ENCODE peak calls at places on chromosomes 16 and 17, in ten cellular contexts. One of them, this sample, is unnamed.
A peak's percentile ranks its signal among the peaks of the same experiment; 100 is the strongest.

GRCh38 chr17:30235386-30236296 is at the start of gene SLC6A4:
- DNase-seq in cardiac fibroblast: peak; percentile 21
- DNase-seq in esophagus squamous epithelium: no peak
- DNase-seq in dorsolateral prefrontal cortex: no peak
- DNase-seq in sigmoid colon: no peak
- DNase-seq in endodermal cell: peak; percentile 79
- DNase-seq in lower lobe of right lung: peak; percentile 48
- DNase-seq in bronchial epithelial cell: no peak
- DNase-seq in GM12865: no peak
- DNase-seq in stomach: no peak
- DNase-seq in this sample: peak; percentile 45

GRCh38 chr16:3099395-3099731 is 269 bp upstream of the ZSCAN10 start:
- DNase-seq in stomach: no peak
- DNase-seq in endodermal cell: no peak
- DNase-seq in esophagus squamous epithelium: no peak
- DNase-seq in sigmoid colon: no peak
- DNase-seq in dorsolateral prefrontal cortex: no peak
- DNase-seq in GM12865: no peak
- DNase-seq in lower lobe of right lung: no peak
- DNase-seq in cardiac fibroblast: no peak
- DNase-seq in bronchial epithelial cell: no peak
- DNase-seq in this sample: no peak

GRCh38 chr16:11759163-11759834 is 16.6 kb upstream of the TXNDC11 start:
- DNase-seq in esophagus squamous epithelium: no peak
- DNase-seq in stomach: peak; percentile 90
- DNase-seq in sigmoid colon: no peak
- DNase-seq in dorsolateral prefrontal cortex: no peak
- DNase-seq in bronchial epithelial cell: peak; percentile 38
- DNase-seq in endodermal cell: no peak
- DNase-seq in lower lobe of right lung: no peak
- DNase-seq in cardiac fibroblast: no peak
- DNase-seq in GM12865: no peak
- DNase-seq in this sample: no peak

GRCh38 chr17:41975099-41976083 is 8.8 kb downstream of the CNP start:
- DNase-seq in lower lobe of right lung: peak; percentile 10
- DNase-seq in GM12865: no peak
- DNase-seq in esophagus squamous epithelium: no peak
- DNase-seq in endodermal cell: no peak
- DNase-seq in cardiac fibroblast: no peak
- DNase-seq in dorsolateral prefrontal cortex: peak; percentile 87
- DNase-seq in stomach: no peak
- DNase-seq in bronchial epithelial cell: no peak
- DNase-seq in sigmoid colon: no peak
- DNase-seq in this sample: no peak

GRCh38 chr16:48491517-48491916 is 106.3 kb upstream of the SIAH1 start:
- DNase-seq in dorsolateral prefrontal cortex: no peak
- DNase-seq in cardiac fibroblast: peak; percentile 87
- DNase-seq in esophagus squamous epithelium: no peak
- DNase-seq in bronchial epithelial cell: no peak
- DNase-seq in endodermal cell: no peak
- DNase-seq in sigmoid colon: no peak
- DNase-seq in lower lobe of right lung: no peak
- DNase-seq in stomach: no peak
- DNase-seq in GM12865: no peak
- DNase-seq in this sample: no peak

GRCh38 chr16:66578596-66579531 is at the start of gene CMTM2:
- DNase-seq in dorsolateral prefrontal cortex: no peak
- DNase-seq in GM12865: no peak
- DNase-seq in esophagus squamous epithelium: no peak
- DNase-seq in sigmoid colon: no peak
- DNase-seq in stomach: no peak
- DNase-seq in cardiac fibroblast: peak; percentile 8
- DNase-seq in bronchial epithelial cell: no peak
- DNase-seq in endodermal cell: peak; percentile 61
- DNase-seq in lower lobe of right lung: no peak
- DNase-seq in this sample: no peak

GRCh38 chr17:65346166-65346565 is 209.0 kb downstream of the RGS9 start:
- DNase-seq in sigmoid colon: no peak
- DNase-seq in lower lobe of right lung: no peak
- DNase-seq in endodermal cell: no peak
- DNase-seq in GM12865: no peak
- DNase-seq in esophagus squamous epithelium: no peak
- DNase-seq in bronchial epithelial cell: no peak
- DNase-seq in cardiac fibroblast: no peak
- DNase-seq in dorsolateral prefrontal cortex: no peak
- DNase-seq in stomach: no peak
- DNase-seq in this sample: no peak

GRCh38 chr16:4737545-4737944 is 3.2 kb downstream of the DNAAF8 start:
- DNase-seq in endodermal cell: no peak
- DNase-seq in dorsolateral prefrontal cortex: no peak
- DNase-seq in sigmoid colon: no peak
- DNase-seq in lower lobe of right lung: no peak
- DNase-seq in GM12865: no peak
- DNase-seq in esophagus squamous epithelium: no peak
- DNase-seq in bronchial epithelial cell: no peak
- DNase-seq in stomach: no peak
- DNase-seq in cardiac fibroblast: no peak
- DNase-seq in this sample: no peak

GRCh38 chr16:50322333-50322732 is 46.5 kb downstream of the BRD7 start:
- DNase-seq in bronchial epithelial cell: no peak
- DNase-seq in esophagus squamous epithelium: no peak
- DNase-seq in lower lobe of right lung: no peak
- DNase-seq in stomach: no peak
- DNase-seq in sigmoid colon: no peak
- DNase-seq in dorsolateral prefrontal cortex: no peak
- DNase-seq in GM12865: no peak
- DNase-seq in cardiac fibroblast: no peak
- DNase-seq in endodermal cell: no peak
- DNase-seq in this sample: no peak

GRCh38 chr16:50320310-50320709 is 48.5 kb downstream of the BRD7 start:
- DNase-seq in lower lobe of right lung: no peak
- DNase-seq in dorsolateral prefrontal cortex: no peak
- DNase-seq in bronchial epithelial cell: no peak
- DNase-seq in cardiac fibroblast: no peak
- DNase-seq in sigmoid colon: no peak
- DNase-seq in endodermal cell: no peak
- DNase-seq in esophagus squamous epithelium: no peak
- DNase-seq in GM12865: no peak
- DNase-seq in stomach: no peak
- DNase-seq in this sample: no peak

GRCh38 chr16:50324345-50324744 is 44.4 kb downstream of the BRD7 start:
- DNase-seq in dorsolateral prefrontal cortex: no peak
- DNase-seq in sigmoid colon: no peak
- DNase-seq in bronchial epithelial cell: no peak
- DNase-seq in GM12865: no peak
- DNase-seq in stomach: no peak
- DNase-seq in endodermal cell: no peak
- DNase-seq in cardiac fibroblast: no peak
- DNase-seq in lower lobe of right lung: peak; percentile 45
- DNase-seq in esophagus squamous epithelium: no peak
- DNase-seq in this sample: no peak

GRCh38 chr16:50326264-50326663 is 42.5 kb downstream of the BRD7 start:
- DNase-seq in GM12865: no peak
- DNase-seq in endodermal cell: no peak
- DNase-seq in sigmoid colon: no peak
- DNase-seq in esophagus squamous epithelium: no peak
- DNase-seq in stomach: no peak
- DNase-seq in cardiac fibroblast: no peak
- DNase-seq in bronchial epithelial cell: no peak
- DNase-seq in dorsolateral prefrontal cortex: no peak
- DNase-seq in lower lobe of right lung: no peak
- DNase-seq in this sample: no peak

DNA sequence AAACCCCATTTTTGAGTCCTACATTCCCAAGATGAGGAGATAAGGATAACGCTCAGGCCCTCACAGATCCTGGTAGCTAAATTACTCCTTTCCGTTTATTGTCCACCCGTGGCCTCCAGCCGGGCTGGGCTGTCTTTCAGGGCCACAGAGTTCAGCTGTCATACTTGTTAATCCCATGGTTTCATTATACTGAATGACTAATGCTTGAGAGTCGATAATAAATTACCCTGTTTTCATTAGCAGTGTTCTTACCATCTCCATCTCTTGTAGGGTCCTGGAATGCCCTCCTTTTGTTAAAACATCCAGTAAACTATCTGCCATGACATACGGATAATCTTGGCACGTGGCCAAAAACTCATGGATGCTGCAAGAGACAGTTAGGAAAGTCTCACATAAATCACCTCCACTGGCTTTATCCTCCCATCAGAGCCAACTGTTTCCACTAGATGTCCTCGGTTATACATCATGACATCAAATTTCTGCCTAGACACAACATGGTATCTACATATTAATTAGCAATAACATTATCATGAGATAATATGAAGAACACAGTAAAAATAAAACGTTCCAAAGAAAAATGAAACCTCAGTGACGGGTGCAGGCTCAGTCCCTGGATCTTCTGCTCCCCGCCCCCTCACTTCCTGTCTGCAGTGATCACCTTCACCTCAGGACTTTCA is 45.3 kb downstream of the BRD7 start:
- DNase-seq in lower lobe of right lung: no peak
- DNase-seq in GM12865: no peak
- DNase-seq in cardiac fibroblast: peak; percentile 50
- DNase-seq in stomach: no peak
- DNase-seq in endodermal cell: no peak
- DNase-seq in dorsolateral prefrontal cortex: no peak
- DNase-seq in bronchial epithelial cell: peak; percentile 27
- DNase-seq in sigmoid colon: peak; percentile 73
- DNase-seq in esophagus squamous epithelium: no peak
- DNase-seq in this sample: no peak
- TF ChIP-seq CTCF in lower lobe of right lung: peak; percentile 12
- TF ChIP-seq CTCF in GM12865: peak; percentile 20
- TF ChIP-seq CTCF in cardiac fibroblast: peak; percentile 24
- TF ChIP-seq CTCF in stomach: no peak
- TF ChIP-seq CTCF in endodermal cell: peak; percentile 61
- TF ChIP-seq CTCF in dorsolateral prefrontal cortex: no peak
- TF ChIP-seq CTCF in bronchial epithelial cell: no peak
- TF ChIP-seq CTCF in sigmoid colon: no peak
- TF ChIP-seq CTCF in esophagus squamous epithelium: no peak
- TF ChIP-seq CTCF in this sample: peak; percentile 15

DNA sequence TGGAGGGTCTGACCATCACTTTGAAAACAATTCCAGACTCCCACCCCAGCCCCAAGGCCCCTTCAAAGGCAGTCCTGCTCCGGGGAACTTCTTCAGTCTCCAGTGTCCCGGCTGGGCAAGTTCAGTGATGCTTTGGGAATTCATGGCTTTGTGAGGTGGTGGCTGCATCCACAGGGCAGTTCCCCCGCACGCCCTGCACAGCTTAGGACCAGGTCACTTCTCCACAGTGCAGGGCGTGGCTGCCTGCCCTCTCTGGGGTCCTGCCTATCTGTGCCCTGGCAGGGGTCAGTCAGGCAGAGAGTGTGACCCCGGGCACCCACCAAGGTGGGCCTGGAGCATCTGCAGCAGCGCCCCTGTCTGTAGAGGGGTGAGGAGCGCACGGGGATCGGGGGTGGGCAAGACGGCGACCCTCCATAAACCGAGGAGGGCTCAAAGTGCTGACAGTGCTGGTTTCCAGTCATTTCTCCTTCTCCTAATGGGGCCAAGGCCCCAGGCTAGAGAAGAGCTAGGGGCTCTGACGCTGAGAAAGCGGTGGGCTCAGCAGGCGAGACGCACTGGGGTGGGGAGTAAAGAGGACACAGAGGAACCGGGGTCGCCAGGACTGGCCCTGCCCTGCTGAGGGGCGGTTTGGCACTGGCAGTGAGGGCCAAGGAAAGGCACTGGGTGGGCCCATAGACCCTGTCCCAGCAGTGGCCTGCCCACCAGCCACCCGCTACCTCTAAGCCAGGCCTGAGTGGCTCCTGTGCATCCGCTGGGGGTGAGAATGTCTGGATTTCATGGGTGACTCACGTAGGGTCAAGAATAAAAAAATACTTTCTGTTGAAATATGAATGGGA is 4.2 kb upstream of the ARHGAP27 start:
- DNase-seq in stomach: no peak
- DNase-seq in lower lobe of right lung: no peak
- DNase-seq in endodermal cell: peak; percentile 53
- DNase-seq in dorsolateral prefrontal cortex: no peak
- DNase-seq in GM12865: no peak
- DNase-seq in cardiac fibroblast: no peak
- DNase-seq in bronchial epithelial cell: no peak
- DNase-seq in esophagus squamous epithelium: no peak
- DNase-seq in sigmoid colon: peak; percentile 46
- DNase-seq in this sample: no peak
- TF ChIP-seq CTCF in stomach: no peak
- TF ChIP-seq CTCF in lower lobe of right lung: no peak
- TF ChIP-seq CTCF in endodermal cell: no peak
- TF ChIP-seq CTCF in dorsolateral prefrontal cortex: no peak
- TF ChIP-seq CTCF in GM12865: no peak
- TF ChIP-seq CTCF in cardiac fibroblast: no peak
- TF ChIP-seq CTCF in bronchial epithelial cell: no peak
- TF ChIP-seq CTCF in esophagus squamous epithelium: no peak
- TF ChIP-seq CTCF in sigmoid colon: no peak
- TF ChIP-seq CTCF in this sample: no peak

GRCh38 chr16:30355144-30355953 is at the start of gene CD2BP2:
- DNase-seq in lower lobe of right lung: peak; percentile 97
- DNase-seq in sigmoid colon: peak; percentile 99
- DNase-seq in stomach: peak; percentile 96
- DNase-seq in esophagus squamous epithelium: peak; percentile 83
- DNase-seq in dorsolateral prefrontal cortex: peak; percentile 94
- DNase-seq in endodermal cell: peak; percentile 97
- DNase-seq in bronchial epithelial cell: peak; percentile 99
- DNase-seq in GM12865: peak; percentile 98
- DNase-seq in cardiac fibroblast: peak; percentile 100
- DNase-seq in this sample: peak; percentile 93
- TF ChIP-seq CTCF in lower lobe of right lung: no peak
- TF ChIP-seq CTCF in sigmoid colon: no peak
- TF ChIP-seq CTCF in stomach: no peak
- TF ChIP-seq CTCF in esophagus squamous epithelium: no peak
- TF ChIP-seq CTCF in dorsolateral prefrontal cortex: no peak
- TF ChIP-seq CTCF in endodermal cell: peak; percentile 40
- TF ChIP-seq CTCF in bronchial epithelial cell: no peak
- TF ChIP-seq CTCF in GM12865: no peak
- TF ChIP-seq CTCF in cardiac fibroblast: no peak
- TF ChIP-seq CTCF in this sample: no peak

DNA sequence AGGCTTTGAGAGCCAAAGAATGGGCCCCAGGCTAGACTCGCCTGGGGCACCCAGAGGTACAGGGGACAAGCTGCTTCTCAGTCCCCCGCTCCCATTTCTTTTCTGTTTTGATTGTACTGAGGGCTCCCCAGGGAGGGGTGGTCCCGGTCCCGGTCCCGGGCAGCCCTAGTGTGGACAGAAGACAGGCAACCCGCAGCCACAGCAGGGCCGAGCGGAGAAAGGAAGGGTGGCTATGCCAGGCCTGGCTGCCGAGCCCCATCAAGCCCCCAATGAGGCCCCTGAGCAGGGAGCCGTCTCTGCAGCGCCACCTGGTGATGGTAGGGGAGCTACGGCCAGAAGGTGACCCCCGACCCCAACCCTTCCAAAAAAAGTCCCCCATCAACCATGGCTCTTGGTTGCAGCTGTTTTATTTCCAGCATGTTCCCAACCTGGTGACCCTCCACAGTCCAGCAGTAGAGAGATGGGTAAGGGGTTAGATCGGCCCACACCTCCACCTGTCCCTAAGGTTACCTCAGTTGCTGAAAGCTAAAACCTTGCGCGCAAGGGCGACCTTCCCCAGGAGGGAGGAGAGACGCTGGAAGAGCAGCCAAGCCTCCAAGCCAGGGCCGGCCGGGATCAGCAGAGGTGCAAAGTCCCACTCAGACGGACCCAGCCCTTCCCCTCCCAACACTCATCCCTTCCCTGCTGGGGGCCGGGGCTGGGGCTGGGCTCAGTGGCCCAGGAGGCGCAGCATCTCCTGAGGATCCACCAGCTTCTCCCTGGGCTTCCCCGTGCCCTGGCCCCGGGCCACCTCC is 2.6 kb upstream of the GRIN2C start:
- DNase-seq in endodermal cell: peak; percentile 98
- DNase-seq in cardiac fibroblast: peak; percentile 57
- DNase-seq in stomach: peak; percentile 70
- DNase-seq in esophagus squamous epithelium: no peak
- DNase-seq in bronchial epithelial cell: no peak
- DNase-seq in GM12865: peak; percentile 51
- DNase-seq in lower lobe of right lung: peak; percentile 82
- DNase-seq in sigmoid colon: peak; percentile 79
- DNase-seq in dorsolateral prefrontal cortex: peak; percentile 52
- DNase-seq in this sample: peak; percentile 74
- TF ChIP-seq CTCF in endodermal cell: peak; percentile 93
- TF ChIP-seq CTCF in cardiac fibroblast: peak; percentile 68
- TF ChIP-seq CTCF in stomach: peak; percentile 57
- TF ChIP-seq CTCF in esophagus squamous epithelium: peak; percentile 64
- TF ChIP-seq CTCF in bronchial epithelial cell: peak; percentile 67
- TF ChIP-seq CTCF in GM12865: peak; percentile 70
- TF ChIP-seq CTCF in lower lobe of right lung: peak; percentile 68
- TF ChIP-seq CTCF in sigmoid colon: peak; percentile 46
- TF ChIP-seq CTCF in dorsolateral prefrontal cortex: peak; percentile 52
- TF ChIP-seq CTCF in this sample: peak; percentile 69

This sample was measured in GM10248.